ENCODE peak calls at places on chromosomes 13 and 19, in seven cellular contexts. O, F, U, C, R, I and V are unnamed samples.

GRCh38 chr13:19161308-19161707 is 20.3 kb downstream of the TUBA3C start:
- DNase-seq in O (no peak), F (no peak), U (no peak), C (no peak), R (no peak), I (no peak), V (no peak)

GRCh38 chr13:108967371-108967770 is 338.0 kb downstream of the MYO16 start:
- DNase-seq in O (no peak), F (no peak), U (no peak), C (no peak), R (no peak), I (no peak), V (no peak)

GRCh38 chr19:4197625-4198466 is 15.4 kb downstream of the ANKRD24 start:
- DNase-seq in O (no peak), F (no peak), U (no peak), C (no peak), R (no peak), I (no peak), V (no peak)

GRCh38 chr13:109785141-109785891 is 1.1 kb downstream of the IRS2 start:
- DNase-seq in O (peak; percentile 92), F (no peak), U (peak; percentile 65), C (peak; percentile 55), R (no peak), I (no peak), V (peak; percentile 93)

GRCh38 chr19:41189425-41190065 is 3.5 kb upstream of the CYP2S1 start:
- DNase-seq in O (no peak), F (no peak), U (no peak), C (no peak), R (no peak), I (no peak), V (no peak)

GRCh38 chr19:35168261-35168660 is 13.7 kb downstream of the FXYD5 start:
- DNase-seq in O (no peak), F (peak; percentile 78), U (no peak), C (no peak), R (no peak), I (no peak), V (no peak)

GRCh38 chr19:21848706-21849105 is 12.7 kb upstream of the ZNF43 start:
- DNase-seq in O (no peak), F (no peak), U (peak; percentile 12), C (no peak), R (no peak), I (no peak), V (no peak)

GRCh38 chr13:113667771-113668490 is 912 bp downstream of the GRK1 start:
- DNase-seq in O (no peak), F (no peak), U (no peak), C (peak; percentile 11), R (no peak), I (peak; percentile 7), V (no peak)

GRCh38 chr19:17775991-17776803 is 18.7 kb upstream of the B3GNT3 start:
- DNase-seq in O (no peak), F (no peak), U (peak; percentile 66), C (no peak), R (no peak), I (no peak), V (no peak)

GRCh38 chr19:28486934-28487333 is 726.0 kb downstream of the UQCRFS1 start:
- DNase-seq in O (no peak), F (no peak), U (no peak), C (no peak), R (no peak), I (no peak), V (no peak)

GRCh38 chr19:8702350-8702749 is 3.8 kb upstream of the ACTL9 start:
- DNase-seq in O (no peak), F (no peak), U (no peak), C (no peak), R (no peak), I (no peak), V (no peak)

GRCh38 chr13:29315847-29316246 is 279.6 kb downstream of the SLC7A1 start:
- DNase-seq in O (no peak), F (no peak), U (no peak), C (no peak), R (no peak), I (no peak), V (no peak)

GRCh38 chr19:15628236-15629002 is 12.3 kb upstream of the CYP4F3 start:
- DNase-seq in O (no peak), F (no peak), U (no peak), C (no peak), R (no peak), I (no peak), V (no peak)

GRCh38 chr19:51735759-51736449 is 12.1 kb upstream of the HAS1 start:
- DNase-seq in O (no peak), F (no peak), U (peak; percentile 71), C (peak; percentile 31), R (peak; percentile 17), I (peak; percentile 19), V (no peak)

GRCh38 chr19:31289976-31290375 is 59.3 kb downstream of the TSHZ3 start:
- DNase-seq in O (no peak), F (no peak), U (no peak), C (no peak), R (no peak), I (no peak), V (no peak)

GRCh38 chr13:109427148-109427547 is 359.2 kb downstream of the IRS2 start:
- DNase-seq in O (peak; percentile 29), F (no peak), U (no peak), C (no peak), R (no peak), I (no peak), V (no peak)

GRCh38 chr13:31204592-31204991 is 4.8 kb downstream of the B3GLCT start:
- DNase-seq in O (no peak), F (peak; percentile 64), U (peak; percentile 44), C (no peak), R (no peak), I (no peak), V (no peak)

GRCh38 chr19:34118879-34119748 is 53.2 kb upstream of the LSM14A start:
- DNase-seq in O (no peak), F (no peak), U (no peak), C (no peak), R (no peak), I (no peak), V (no peak)

DNA sequence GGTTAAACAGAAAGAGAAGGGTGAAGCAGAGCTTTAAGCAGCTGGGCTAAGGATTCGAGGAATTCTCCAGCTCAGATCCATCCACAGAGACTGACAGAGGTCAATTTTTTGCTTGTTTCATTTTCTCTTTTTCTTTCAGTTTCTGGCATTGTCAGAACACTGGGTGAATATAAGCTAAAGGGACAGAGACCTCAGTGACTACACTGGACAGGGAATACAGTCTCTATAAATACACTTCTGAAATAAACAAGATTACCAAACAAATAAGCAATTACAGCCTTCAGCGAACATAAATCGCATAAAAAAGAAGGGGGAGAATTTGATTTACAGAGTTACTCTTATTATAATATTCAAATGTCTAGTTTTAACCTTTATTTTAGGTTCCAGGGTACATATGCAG is 3.7 kb upstream of the ZNF441 start:
- DNase-seq in O (no peak), F (no peak), U (no peak), C (no peak), R (no peak), I (no peak), V (no peak)
- H3K27ac ChIP-seq in O (no peak overlapping the region), F (no peak overlapping the region), U (no peak overlapping the region), C (no peak overlapping the region), R (no peak overlapping the region), I (no peak overlapping the region), V (no peak overlapping the region)

GRCh38 chr13:36343766-36344165 is 2.4 kb downstream of the SPART start:
- DNase-seq in O (no peak), F (no peak), U (no peak), C (no peak), R (no peak), I (no peak), V (peak; percentile 9)
- H3K27ac ChIP-seq in O (peak overlapping the region; percentile 98), F (peak overlapping the region; percentile 30), U (no peak overlapping the region), C (no peak overlapping the region), R (no peak overlapping the region), I (no peak overlapping the region), V (no peak overlapping the region)

GRCh38 chr19:13033819-13034611 is 38.7 kb downstream of the NFIX start:
- DNase-seq in O (no peak), F (peak; percentile 73), U (peak; percentile 59), C (peak; percentile 86), R (peak; percentile 78), I (no peak), V (peak; percentile 95)

GRCh38 chr19:13032837-13033236 is 37.6 kb downstream of the NFIX start:
- DNase-seq in O (no peak), F (no peak), U (no peak), C (no peak), R (no peak), I (no peak), V (no peak)

GRCh38 chr19:13031917-13032623 is 36.8 kb downstream of the NFIX start:
- DNase-seq in O (no peak), F (no peak), U (peak; percentile 78), C (no peak), R (peak; percentile 77), I (no peak), V (peak; percentile 83)

GRCh38 chr19:13034636-13035035 is 39.4 kb downstream of the NFIX start:
- DNase-seq in O (no peak), F (no peak), U (no peak), C (no peak), R (no peak), I (no peak), V (no peak)

DNA sequence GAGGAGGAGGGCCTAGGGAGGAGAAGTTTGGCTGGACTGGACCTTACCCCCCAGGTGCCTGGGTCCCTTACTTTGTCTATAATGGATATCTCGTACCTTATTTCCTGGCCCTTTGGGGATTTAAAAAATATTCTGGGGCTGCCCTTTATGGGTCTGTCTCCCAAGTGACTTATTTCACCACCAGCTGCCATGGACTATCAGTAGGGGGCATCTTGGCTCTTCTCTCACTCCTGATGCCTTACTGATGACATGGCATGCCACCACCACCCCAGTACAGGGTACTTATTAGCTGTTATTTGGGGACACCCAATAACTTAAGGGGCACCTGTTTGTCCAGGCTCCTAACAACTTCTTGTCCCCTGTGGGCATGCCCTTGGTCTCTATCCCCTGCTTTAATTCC is 38.0 kb downstream of the NFIX start:
- DNase-seq in O (no peak), F (no peak), U (no peak), C (no peak), R (no peak), I (no peak), V (no peak)
- H3K27ac ChIP-seq in O (peak overlapping the region; percentile 85), F (peak overlapping the region; percentile 77), U (no peak overlapping the region), C (peak overlapping the region; percentile 94), R (peak overlapping the region; percentile 99), I (no peak overlapping the region), V (peak overlapping the region; percentile 93)

DNA sequence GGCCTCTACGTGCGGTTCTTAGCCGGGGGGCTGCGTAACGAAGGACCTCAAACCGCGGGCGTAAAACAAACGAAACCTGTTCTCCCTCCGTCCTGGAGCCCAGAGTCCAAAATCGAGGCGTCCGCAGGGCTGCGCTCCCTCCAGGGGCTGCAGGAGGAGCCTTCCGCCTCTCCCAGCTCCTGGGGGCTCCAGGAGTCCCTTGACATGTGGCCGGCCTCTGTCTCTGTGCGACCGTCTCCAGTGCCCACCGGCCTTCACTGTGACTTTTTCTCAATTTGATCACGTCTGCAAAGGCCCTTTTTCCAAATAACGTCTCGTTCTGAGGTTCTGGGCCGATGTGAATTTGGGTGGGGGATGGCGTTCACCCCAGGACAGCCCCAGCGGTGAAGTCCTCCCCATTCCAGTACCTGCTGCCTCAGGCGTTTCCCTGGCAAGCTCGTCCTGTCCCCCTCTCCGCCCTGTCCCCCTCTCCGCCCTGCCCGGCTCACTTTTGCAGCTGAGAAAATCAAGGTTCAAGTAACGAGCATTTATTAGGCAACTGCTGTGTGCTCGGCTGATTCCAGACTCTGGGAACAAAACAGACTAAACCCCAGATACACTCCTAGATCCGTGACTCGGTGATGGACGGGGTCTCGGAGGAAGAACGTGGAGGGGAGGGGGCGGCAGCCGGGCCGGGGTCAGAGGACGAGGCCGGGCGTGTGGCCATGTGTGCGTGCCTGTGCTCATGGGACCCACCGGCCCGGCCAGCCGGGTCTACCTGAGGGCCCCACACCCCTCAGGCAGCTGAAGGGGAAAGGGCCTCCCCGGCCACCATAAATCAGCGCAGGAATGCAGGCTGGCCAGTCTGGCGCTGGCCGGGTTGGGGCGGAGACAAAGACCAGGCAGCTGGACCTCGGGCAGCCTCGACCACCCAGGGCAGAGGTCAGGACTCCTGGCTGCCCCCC is 28.1 kb upstream of the WDR18 start:
- DNase-seq in O (no peak), F (no peak), U (no peak), C (no peak), R (no peak), I (no peak), V (no peak)
- H3K27ac ChIP-seq in O (no peak overlapping the region), F (peak overlapping the region; percentile 42), U (no peak overlapping the region), C (no peak overlapping the region), R (no peak overlapping the region), I (no peak overlapping the region), V (no peak overlapping the region)